ENCODE peak calls at places on chromosomes 1 and 21, in five cellular contexts. H is HTR-8/SVneo; O is stimulated activated effector memory CD8-positive, alpha-beta T cell treated with anti-CD3 and anti-CD28 coated beads, Interleukin-12 subunit alpha, Interleukin-12 subunit beta, amount 100 ng/mL, for 72 hours; I is effector memory CD8-positive, alpha-beta T cell; W is pons. B is an unnamed sample.

GRCh38 chr21:18547347-18547746 is 143.8 kb upstream of the TMPRSS15 start:
- DNase-seq in H (no peak), O (no peak), I (no peak), W (no peak), B (no peak)

GRCh38 chr1:156140879-156141707 is 12.3 kb upstream of the SEMA4A start:
- DNase-seq in H (no peak), O (peak; percentile 72), I (no peak), W (peak; percentile 48), B (no peak)

GRCh38 chr1:36115200-36115669 is 9.8 kb downstream of the COL8A2 start:
- DNase-seq in H (no peak), O (no peak), I (no peak), W (no peak), B (peak; percentile 82)

GRCh38 chr1:40780678-40781613 is 2.6 kb upstream of the KCNQ4 start:
- DNase-seq in H (no peak), O (no peak), I (no peak), W (no peak), B (no peak)

GRCh38 chr1:172293379-172293778 is 127.1 kb upstream of the C1orf105 start:
- DNase-seq in H (no peak), O (no peak), I (no peak), W (no peak), B (no peak)

GRCh38 chr1:39692152-39693064 is 1.2 kb upstream of the HPCAL4 start:
- DNase-seq in H (no peak), O (no peak), I (peak; percentile 22), W (no peak), B (no peak)

GRCh38 chr1:107479865-107480264 is 339.0 kb downstream of the NTNG1 start:
- DNase-seq in H (no peak), O (no peak), I (no peak), W (no peak), B (peak; percentile 5)

GRCh38 chr1:154155282-154155681 is 409 bp upstream of the NUP210L start:
- DNase-seq in H (no peak), O (no peak), I (no peak), W (no peak), B (no peak)

GRCh38 chr1:51691920-51692319 is 75.0 kb downstream of the OSBPL9 start:
- DNase-seq in H (no peak), O (no peak), I (no peak), W (no peak), B (no peak)

GRCh38 chr1:77271851-77272250 is 10.0 kb upstream of the AK5 start:
- DNase-seq in H (no peak), O (no peak), I (no peak), W (no peak), B (no peak)

GRCh38 chr21:41246808-41247207 is 69.8 kb upstream of the FAM3B start:
- DNase-seq in H (no peak), O (no peak), I (no peak), W (no peak), B (no peak)

GRCh38 chr1:21232044-21232443 is 55.3 kb upstream of the EIF4G3 start:
- DNase-seq in H (peak; percentile 61), O (no peak), I (peak; percentile 43), W (peak; percentile 67), B (peak; percentile 82)

GRCh38 chr1:205916541-205916940 is 26.7 kb downstream of the SLC26A9 start:
- DNase-seq in H (no peak), O (no peak), I (no peak), W (no peak), B (no peak)

GRCh38 chr1:160096491-160097116 is 1.8 kb downstream of the IGSF8 start:
- DNase-seq in H (no peak), O (no peak), I (no peak), W (no peak), B (no peak)

GRCh38 chr1:60573121-60573520 is 499.6 kb upstream of the C1orf87 start:
- DNase-seq in H (no peak), O (no peak), I (no peak), W (no peak), B (no peak)

GRCh38 chr1:58391514-58391913 is 155.0 kb downstream of the OMA1 start:
- DNase-seq in H (no peak), O (no peak), I (no peak), W (no peak), B (no peak)

GRCh38 chr21:17506936-17507335 is 5.9 kb upstream of the CXADR start:
- DNase-seq in H (no peak), O (no peak), I (no peak), W (no peak), B (no peak)